ENCODE peak calls at places on chromosomes 5 and 9, in five cellular contexts. I, F, Y, B and H are unnamed samples.

GRCh38 chr9:16245756-16246440 is 624.6 kb downstream of the BNC2 start:
- DNase-seq in I (no peak), F (no peak), Y (no peak), B (peak), H (no peak)

GRCh38 chr5:103804714-103805113 is 242.1 kb upstream of the NUDT12 start:
- DNase-seq in I (no peak), F (no peak), Y (no peak), B (no peak), H (peak)

GRCh38 chr5:138536665-138537315 is 6.2 kb downstream of the ETF1 start:
- DNase-seq in I (no peak), F (no peak), Y (no peak), B (no peak), H (no peak)

GRCh38 chr5:137141779-137142178 is 357.3 kb downstream of the SPOCK1 start:
- DNase-seq in I (no peak), F (no peak), Y (no peak), B (peak), H (no peak)

GRCh38 chr5:5708367-5708919 is 286.0 kb downstream of the ICE1 start:
- DNase-seq in I (no peak), F (no peak), Y (no peak), B (no peak), H (no peak)

GRCh38 chr5:95406426-95407093 is 15.4 kb downstream of the FAM81B start:
- DNase-seq in I (no peak), F (peak), Y (no peak), B (no peak), H (no peak)

GRCh38 chr5:163509288-163510040 is 4.0 kb downstream of the MAT2B start:
- DNase-seq in I (no peak), F (peak), Y (no peak), B (no peak), H (no peak)

GRCh38 chr9:113798062-113799030 is 77.8 kb upstream of the ZNF618 start:
- DNase-seq in I (no peak), F (no peak), Y (no peak), B (no peak), H (no peak)

GRCh38 chr9:114989600-114990410 is 59.4 kb upstream of the TNFSF8 start:
- DNase-seq in I (no peak), F (peak), Y (no peak), B (no peak), H (no peak)

GRCh38 chr5:72296251-72296650 is 23.8 kb downstream of the MRPS27 start:
- DNase-seq in I (no peak), F (no peak), Y (no peak), B (no peak), H (no peak)

GRCh38 chr5:116502097-116502496 is 72.5 kb downstream of the SEMA6A start:
- DNase-seq in I (no peak), F (no peak), Y (no peak), B (no peak), H (no peak)

GRCh38 chr5:6081727-6082210 is 296.6 kb downstream of the MED10 start:
- DNase-seq in I (no peak), F (no peak), Y (no peak), B (no peak), H (no peak)

GRCh38 chr5:26060212-26060611 is 978.2 kb downstream of the CDH9 start:
- DNase-seq in I (no peak), F (no peak), Y (no peak), B (no peak), H (no peak)

GRCh38 chr5:163318707-163319106 is 118.7 kb upstream of the CCNG1 start:
- DNase-seq in I (no peak), F (no peak), Y (no peak), B (no peak), H (no peak)

GRCh38 chr5:89930591-89931383 is 478.8 kb downstream of the CETN3 start:
- DNase-seq in I (no peak), F (peak), Y (no peak), B (no peak), H (peak)

GRCh38 chr5:177496111-177497010 is 1.0 kb downstream of the PDLIM7 start:
- DNase-seq in I (no peak), F (peak), Y (peak), B (peak), H (peak)

DNA sequence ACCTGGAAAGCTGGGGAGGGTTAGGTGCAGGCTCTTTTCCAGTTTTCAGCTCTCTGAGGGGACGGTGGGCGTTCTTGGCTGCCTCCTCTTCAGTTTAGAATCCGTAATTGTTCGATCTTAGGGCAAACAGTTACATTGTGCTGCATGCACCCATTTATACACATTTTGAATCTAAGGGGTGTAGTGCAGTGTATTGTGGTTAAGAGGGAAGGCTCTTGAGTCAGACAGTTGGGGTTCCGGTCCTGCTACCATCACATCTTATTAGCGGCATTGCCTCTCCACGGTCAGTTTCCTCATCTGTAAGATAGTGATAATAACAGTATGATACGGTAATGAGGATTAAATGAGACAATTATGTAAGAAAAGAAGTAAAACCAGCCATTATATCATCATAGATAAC is 625 bp downstream of the EXOSC2 start:
- DNase-seq in I (no peak), F (peak), Y (no peak), B (no peak), H (no peak)
- H3K4me3 ChIP-seq in I (peak), F (peak), Y (peak), B (peak), H (peak)

GRCh38 chr9:971901-972511 is 4.4 kb upstream of the DMRT3 start:
- DNase-seq in I (no peak), F (no peak), Y (no peak), B (peak), H (no peak)
- H3K4me3 ChIP-seq in I (peak), F (no peak), Y (peak), B (peak), H (no peak)

GRCh38 chr9:86563350-86563749 is 209.1 kb upstream of the TUT7 start:
- DNase-seq in I (no peak), F (no peak), Y (no peak), B (no peak), H (no peak)
- H3K4me3 ChIP-seq in I (no peak), F (no peak), Y (no peak), B (no peak), H (no peak)

GRCh38 chr5:118558871-118559270 is 429.5 kb downstream of the DTWD2 start:
- DNase-seq in I (no peak), F (no peak), Y (no peak), B (no peak), H (no peak)

GRCh38 chr5:118557103-118557805 is 431.1 kb downstream of the DTWD2 start:
- DNase-seq in I (no peak), F (no peak), Y (no peak), B (no peak), H (no peak)

GRCh38 chr5:118561971-118562370 is 426.4 kb downstream of the DTWD2 start:
- DNase-seq in I (no peak), F (no peak), Y (no peak), B (no peak), H (no peak)

GRCh38 chr5:118561235-118561634 is 427.1 kb downstream of the DTWD2 start:
- DNase-seq in I (no peak), F (no peak), Y (no peak), B (no peak), H (no peak)
- H3K4me3 ChIP-seq in I (no peak), F (no peak), Y (no peak), B (no peak), H (no peak)

DNA sequence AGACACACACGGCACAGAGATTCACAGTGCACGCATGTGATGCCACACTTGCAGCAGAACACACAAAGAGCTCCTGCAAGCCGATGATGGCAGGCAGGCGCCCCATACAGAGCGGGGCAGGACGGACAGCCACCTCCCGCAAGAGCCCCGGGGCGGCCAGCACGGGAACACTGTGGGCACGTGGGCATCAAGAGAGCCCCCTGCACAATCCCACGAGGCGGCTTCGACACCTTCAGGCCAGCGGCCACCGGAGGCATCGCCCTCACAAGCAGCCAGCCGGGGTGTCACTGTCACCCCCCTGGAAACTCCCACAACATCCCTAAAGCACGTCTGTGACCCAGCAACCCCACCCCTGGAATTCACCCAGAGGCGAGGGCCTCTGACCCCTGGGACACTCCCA is 17.9 kb downstream of the TERT start:
- DNase-seq in I (no peak), F (no peak), Y (no peak), B (no peak), H (no peak)
- H3K4me3 ChIP-seq in I (no peak), F (no peak), Y (no peak), B (no peak), H (no peak)

GRCh38 chr5:54885636-54886035 is 99.8 kb downstream of the ESM1 start:
- DNase-seq in I (no peak), F (no peak), Y (no peak), B (no peak), H (no peak)

GRCh38 chr5:54882101-54882500 is 103.3 kb downstream of the ESM1 start:
- DNase-seq in I (no peak), F (no peak), Y (no peak), B (no peak), H (no peak)

GRCh38 chr5:54884195-54884536 is 101.2 kb downstream of the ESM1 start:
- DNase-seq in I (no peak), F (no peak), Y (no peak), B (no peak), H (no peak)

GRCh38 chr5:54882841-54883240 is 102.6 kb downstream of the ESM1 start:
- DNase-seq in I (no peak), F (no peak), Y (no peak), B (no peak), H (no peak)

GRCh38 chr5:54883374-54884194 is 101.8 kb downstream of the ESM1 start:
- DNase-seq in I (peak), F (no peak), Y (peak), B (peak), H (no peak)
- H3K4me3 ChIP-seq in I (peak), F (no peak), Y (peak), B (peak), H (no peak)

GRCh38 chr9:33265211-33265885 is 499 bp downstream of the CHMP5 start:
- DNase-seq in I (no peak), F (no peak), Y (no peak), B (no peak), H (no peak)
- H3K4me3 ChIP-seq in I (peak), F (peak), Y (peak), B (peak), H (peak)